ENCODE peak calls at places on chromosomes 2 and 18, in six cellular contexts. M, O, Z, K, S and E are unnamed samples.

GRCh38 chr2:218870984-218871344 is 9.7 kb upstream of the WNT10A start:
- DNase-seq in S (no peak), Z (peak), K (peak), M (no peak), O (peak), E (no peak)

GRCh38 chr2:219104107-219105050 is 43.7 kb upstream of the IHH start:
- DNase-seq in S (peak), O (no peak), M (no peak), Z (peak), K (no peak), E (no peak)

GRCh38 chr18:50011813-50012445 is 183.0 kb downstream of the MYO5B start:
- DNase-seq in K (no peak), O (no peak), S (no peak), M (no peak), Z (no peak), E (no peak)

GRCh38 chr18:1013951-1014350 is 109.3 kb downstream of the ADCYAP1 start:
- DNase-seq in S (no peak), K (no peak), Z (no peak), M (no peak), O (no peak), E (no peak)

GRCh38 chr2:24076849-24077534 is 866 bp upstream of the SF3B6 start:
- DNase-seq in Z (peak), O (peak), S (no peak), M (no peak), K (peak), E (no peak)

GRCh38 chr2:46589381-46589780 is 110.0 kb downstream of the TMEM247 start:
- DNase-seq in Z (no peak), S (no peak), O (no peak), M (no peak), K (no peak), E (no peak)

GRCh38 chr2:143480586-143481230 is 351.5 kb downstream of the ARHGAP15 start:
- DNase-seq in K (no peak), S (no peak), O (no peak), M (no peak), Z (no peak), E (no peak)

GRCh38 chr2:73772819-73773218 is 7.1 kb downstream of the DUSP11 start:
- DNase-seq in Z (no peak), K (no peak), M (no peak), O (no peak), S (no peak), E (no peak)

GRCh38 chr18:25169701-25170100 is 182.3 kb downstream of the ZNF521 start:
- DNase-seq in Z (no peak), M (no peak), K (no peak), S (no peak), O (no peak), E (no peak)

GRCh38 chr2:129252781-129253460 is 726.5 kb upstream of the RAB6C start:
- DNase-seq in K (no peak), O (no peak), M (no peak), S (no peak), Z (no peak), E (no peak)

GRCh38 chr2:177826897-177827296 is 245.7 kb downstream of the PDE11A start:
- DNase-seq in S (no peak), Z (no peak), M (no peak), K (no peak), O (no peak), E (no peak)

GRCh38 chr2:7672685-7673071 is 755.5 kb downstream of the RNF144A start:
- DNase-seq in S (no peak), O (no peak), M (no peak), K (no peak), Z (no peak), E (no peak)

GRCh38 chr2:28387082-28387960 is 5.3 kb upstream of the FOSL2 start:
- DNase-seq in Z (no peak), K (no peak), O (no peak), S (no peak), M (no peak), E (no peak)

GRCh38 chr2:132715986-132716385 is 46.0 kb upstream of the LYPD1 start:
- DNase-seq in O (no peak), K (no peak), Z (no peak), S (no peak), M (no peak), E (no peak)

GRCh38 chr2:217055624-217056023 is 195.8 kb upstream of the TNP1 start:
- DNase-seq in M (no peak), Z (no peak), O (no peak), K (no peak), S (peak), E (no peak)

GRCh38 chr18:3596324-3597158 is 146.6 kb downstream of the TGIF1 start:
- DNase-seq in Z (peak), S (no peak), M (no peak), K (peak), O (peak), E (peak)

GRCh38 chr2:133146893-133147292 is 421.4 kb downstream of the NCKAP5 start:
- DNase-seq in M (no peak), O (no peak), K (no peak), S (peak), Z (no peak), E (no peak)

GRCh38 chr2:17800693-17801458 is 15.4 kb upstream of the MSGN1 start:
- DNase-seq in K (no peak), O (no peak), S (no peak), M (no peak), Z (peak), E (no peak)

GRCh38 chr2:171244970-171245782 is 84.5 kb upstream of the TLK1 start:
- DNase-seq in Z (no peak), O (no peak), M (no peak), S (no peak), K (no peak), E (no peak)

GRCh38 chr2:181810823-181811695 is 80.5 kb upstream of the ITPRID2 start:
- DNase-seq in M (no peak), S (peak), O (no peak), Z (no peak), K (no peak), E (no peak)

GRCh38 chr2:130875935-130876334 is 39.2 kb downstream of the ARHGEF4 start:
- DNase-seq in O (no peak), M (no peak), Z (no peak), K (no peak), S (no peak), E (no peak)

GRCh38 chr2:96484096-96484495 is 21.1 kb downstream of the NEURL3 start:
- DNase-seq in M (no peak), Z (no peak), K (no peak), S (no peak), O (no peak), E (no peak)

GRCh38 chr2:959453-959852 is 8.8 kb downstream of the SNTG2 start:
- DNase-seq in K (no peak), S (no peak), Z (no peak), M (no peak), O (no peak), E (no peak)

GRCh38 chr2:53782681-53783080 is 4.1 kb downstream of the ASB3 start:
- DNase-seq in O (no peak), K (no peak), Z (no peak), M (no peak), S (no peak), E (no peak)

GRCh38 chr2:36659872-36660312 is 36.6 kb upstream of the VIT start:
- DNase-seq in M (no peak), O (no peak), K (no peak), Z (no peak), S (no peak), E (no peak)